ENCODE peak calls at places on chromosomes 1 and 21, in ten cellular contexts. Q, W, A, J, U, D, C, T, X and R are unnamed samples.

GRCh38 chr21:29145837-29146453 is 15.5 kb downstream of the MAP3K7CL start:
- DNase-seq in D (no peak), T (no peak), U (no peak), J (no peak), Q (no peak), W (no peak), X (no peak), C (no peak), A (no peak), R (no peak)

GRCh38 chr1:65343286-65343685 is 33.9 kb downstream of the DNAJC6 start:
- DNase-seq in Q (no peak), X (no peak), A (peak), D (peak), C (no peak), J (no peak), U (peak), W (no peak), T (no peak), R (no peak)

GRCh38 chr1:201385299-201385891 is 7.9 kb upstream of the TNNT2 start:
- DNase-seq in C (peak), Q (peak), W (peak), D (peak), T (no peak), J (peak), A (no peak), U (peak), X (peak), R (peak)

GRCh38 chr1:156226116-156226538 is 13.3 kb downstream of the PMF1 start:
- DNase-seq in U (no peak), A (no peak), T (no peak), D (no peak), J (no peak), Q (no peak), C (no peak), W (no peak), X (no peak), R (no peak)

GRCh38 chr1:193658711-193659110 is 472.3 kb upstream of the B3GALT2 start:
- DNase-seq in J (no peak), D (no peak), A (no peak), C (no peak), Q (no peak), U (no peak), X (no peak), W (no peak), T (no peak), R (no peak)

GRCh38 chr1:72526926-72527325 is 244.6 kb upstream of the NEGR1 start:
- DNase-seq in A (no peak), D (peak), T (peak), Q (peak), U (peak), J (no peak), C (no peak), W (peak), X (no peak), R (no peak)

GRCh38 chr1:48405400-48405799 is 66.6 kb downstream of the SPATA6 start:
- DNase-seq in C (no peak), U (peak), T (no peak), X (no peak), J (no peak), Q (no peak), W (no peak), D (no peak), A (peak), R (no peak)

GRCh38 chr1:57908471-57908870 is 484.6 kb upstream of the DAB1 start:
- DNase-seq in T (no peak), C (no peak), Q (no peak), W (no peak), X (no peak), J (peak), U (no peak), D (no peak), A (no peak), R (no peak)

GRCh38 chr1:227733751-227734545 is 1.2 kb downstream of the JMJD4 start:
- DNase-seq in W (no peak), D (no peak), U (no peak), C (no peak), T (no peak), A (no peak), J (no peak), X (no peak), Q (no peak), R (no peak)

GRCh38 chr1:223504741-223505140 is 111.5 kb downstream of the CCDC185 start:
- DNase-seq in C (no peak), X (no peak), A (peak), J (no peak), W (peak), T (peak), Q (peak), U (peak), D (peak), R (no peak)

GRCh38 chr1:186094170-186094569 is 280.9 kb downstream of the TPR start:
- DNase-seq in A (no peak), U (peak), T (peak), X (no peak), W (peak), C (no peak), D (peak), Q (peak), J (no peak), R (no peak)

GRCh38 chr1:8317647-8318360 is at the start of gene SLC45A1:
- DNase-seq in D (peak), A (no peak), Q (peak), T (no peak), C (no peak), U (peak), W (peak), X (peak), J (peak), R (peak)

GRCh38 chr1:235088907-235089306 is 39.7 kb downstream of the TOMM20 start:
- DNase-seq in Q (no peak), J (no peak), W (no peak), X (no peak), T (no peak), A (no peak), D (no peak), C (no peak), U (no peak), R (no peak)

GRCh38 chr1:227753999-227754764 is 18.9 kb downstream of the SNAP47 start:
- DNase-seq in W (peak), T (no peak), C (no peak), D (no peak), U (peak), Q (no peak), A (no peak), X (no peak), J (no peak), R (no peak)

GRCh38 chr1:46396429-46397398 is 2.6 kb downstream of the FAAH start:
- DNase-seq in W (no peak), Q (no peak), C (no peak), J (no peak), X (no peak), D (no peak), T (no peak), U (no peak), A (no peak), R (no peak)

GRCh38 chr21:27363719-27364479 is 397.0 kb upstream of the ADAMTS5 start:
- DNase-seq in Q (no peak), U (no peak), J (no peak), W (no peak), D (no peak), X (no peak), C (no peak), A (no peak), T (no peak), R (no peak)

GRCh38 chr1:207077470-207078377 is 10.9 kb upstream of the C4BPB start:
- DNase-seq in X (peak), U (peak), T (peak), Q (peak), J (peak), D (peak), C (peak), W (peak), A (peak), R (peak)

GRCh38 chr21:42847051-42847707 is 32.2 kb downstream of the WDR4 start:
- DNase-seq in J (peak), A (no peak), C (no peak), T (no peak), Q (no peak), D (no peak), W (no peak), U (no peak), X (no peak), R (no peak)

GRCh38 chr1:112673589-112674439 is 645 bp upstream of the MOV10 start:
- DNase-seq in W (peak), T (peak), U (peak), D (peak), C (peak), J (peak), X (no peak), Q (peak), A (peak), R (no peak)

GRCh38 chr21:30842990-30843389 is 13.4 kb upstream of the KRTAP7-1 start:
- DNase-seq in D (no peak), A (no peak), U (no peak), J (no peak), X (no peak), T (no peak), Q (no peak), W (no peak), C (no peak), R (no peak)

GRCh38 chr1:2049517-2050481 is at the start of gene PRKCZ:
- DNase-seq in X (peak), W (no peak), Q (no peak), A (no peak), J (peak), C (no peak), T (no peak), U (no peak), D (peak), R (peak)

GRCh38 chr1:79353224-79353623 is 346.7 kb upstream of the ADGRL4 start:
- DNase-seq in A (peak), Q (peak), J (no peak), W (peak), T (peak), X (peak), U (peak), D (peak), C (peak), R (no peak)

GRCh38 chr21:14382486-14382834 is 486 bp downstream of the HSPA13 start:
- DNase-seq in A (no peak), Q (no peak), T (peak), W (no peak), U (peak), D (no peak), X (no peak), J (no peak), C (peak), R (no peak)

GRCh38 chr21:35340273-35340672 is 291.2 kb upstream of the RUNX1 start:
- DNase-seq in T (no peak), X (no peak), W (no peak), A (no peak), J (no peak), C (no peak), U (no peak), D (no peak), Q (no peak), R (no peak)

GRCh38 chr1:203557390-203557789 is 63.4 kb downstream of the OPTC start:
- DNase-seq in X (no peak), U (peak), C (no peak), A (peak), W (peak), J (peak), D (peak), Q (peak), T (no peak), R (no peak)

GRCh38 chr1:210942513-210942912 is 191.4 kb downstream of the KCNH1 start:
- DNase-seq in D (no peak), A (no peak), U (no peak), X (no peak), C (no peak), Q (no peak), J (no peak), T (no peak), W (no peak), R (no peak)

GRCh38 chr1:217524787-217525520 is 105.9 kb downstream of the GPATCH2 start:
- DNase-seq in U (peak), T (no peak), D (peak), J (no peak), A (no peak), W (peak), Q (no peak), X (no peak), C (no peak), R (no peak)

GRCh38 chr1:185156321-185156853 is 366 bp downstream of the TRMT1L start:
- DNase-seq in W (peak), T (no peak), U (no peak), A (no peak), X (no peak), C (peak), D (peak), J (peak), Q (no peak), R (no peak)

GRCh38 chr1:193062698-193063463 is 3.5 kb downstream of the RO60 start:
- DNase-seq in Q (no peak), D (peak), T (no peak), A (no peak), J (no peak), C (no peak), U (peak), X (no peak), W (peak), R (no peak)

GRCh38 chr21:31781737-31782136 is 49.8 kb upstream of the SCAF4 start:
- DNase-seq in D (peak), A (peak), Q (no peak), U (peak), T (peak), C (no peak), W (peak), J (no peak), X (no peak), R (no peak)

GRCh38 chr1:205396972-205397616 is 24.8 kb downstream of the LEMD1 start:
- DNase-seq in C (peak), Q (peak), A (no peak), J (peak), U (peak), D (peak), X (peak), W (peak), T (peak), R (no peak)

GRCh38 chr1:217270121-217270520 is 360.8 kb downstream of the GPATCH2 start:
- DNase-seq in Q (no peak), U (no peak), D (no peak), J (no peak), A (no peak), C (no peak), T (no peak), X (no peak), W (no peak), R (no peak)

GRCh38 chr1:235918032-235918431 is 51.3 kb upstream of the LYST start:
- DNase-seq in A (no peak), C (no peak), W (no peak), U (no peak), X (no peak), J (no peak), T (no peak), D (peak), Q (no peak), R (no peak)